ENCODE peak calls at places on chromosome 21, in four cellular contexts. One of them, this sample, is unnamed.

GRCh38 chr21:34889537-34890257 is 159.4 kb downstream of the RUNX1 start:
- DNase-seq in lower lobe of right lung: peak; percentile 89
- DNase-seq in thoracic aorta: no peak
- DNase-seq in left ventricle myocardium inferior: peak; percentile 73
- DNase-seq in this sample: peak; percentile 84

GRCh38 chr21:38831526-38832467 is 26.1 kb downstream of the ETS2 start:
- DNase-seq in thoracic aorta: peak; percentile 70
- DNase-seq in lower lobe of right lung: peak; percentile 66
- DNase-seq in left ventricle myocardium inferior: peak; percentile 48
- DNase-seq in this sample: peak; percentile 18

GRCh38 chr21:39384674-39385298 is 35.9 kb upstream of the HMGN1 start:
- DNase-seq in left ventricle myocardium inferior: no peak
- DNase-seq in thoracic aorta: no peak
- DNase-seq in lower lobe of right lung: no peak
- DNase-seq in this sample: no peak

GRCh38 chr21:45120975-45121374 is 46.6 kb downstream of the ADARB1 start:
- DNase-seq in thoracic aorta: no peak
- DNase-seq in left ventricle myocardium inferior: no peak
- DNase-seq in lower lobe of right lung: no peak
- DNase-seq in this sample: no peak

GRCh38 chr21:32562426-32562825 is 22.9 kb downstream of the TCP10L start:
- DNase-seq in thoracic aorta: peak; percentile 19
- DNase-seq in lower lobe of right lung: no peak
- DNase-seq in left ventricle myocardium inferior: no peak
- DNase-seq in this sample: no peak

GRCh38 chr21:34526618-34527290 is 14.7 kb upstream of the KCNE1 start:
- DNase-seq in left ventricle myocardium inferior: peak; percentile 72
- DNase-seq in lower lobe of right lung: peak; percentile 62
- DNase-seq in thoracic aorta: peak; percentile 50
- DNase-seq in this sample: no peak

GRCh38 chr21:41767606-41768370 is 936 bp upstream of the RIPK4 start:
- DNase-seq in thoracic aorta: no peak
- DNase-seq in left ventricle myocardium inferior: no peak
- DNase-seq in lower lobe of right lung: no peak
- DNase-seq in this sample: no peak

GRCh38 chr21:38679531-38679930 is 126.2 kb upstream of the ETS2 start:
- DNase-seq in left ventricle myocardium inferior: no peak
- DNase-seq in thoracic aorta: no peak
- DNase-seq in lower lobe of right lung: no peak
- DNase-seq in this sample: peak; percentile 4

GRCh38 chr21:31557421-31557955 is 102.0 kb upstream of the SOD1 start:
- DNase-seq in left ventricle myocardium inferior: no peak
- DNase-seq in lower lobe of right lung: no peak
- DNase-seq in thoracic aorta: no peak
- DNase-seq in this sample: peak; percentile 13

GRCh38 chr21:45381036-45381787 is 23.8 kb upstream of the COL18A1 start:
- DNase-seq in lower lobe of right lung: peak; percentile 37
- DNase-seq in thoracic aorta: no peak
- DNase-seq in left ventricle myocardium inferior: peak; percentile 9
- DNase-seq in this sample: no peak

GRCh38 chr21:41955516-41955915 is 1.7 kb upstream of the C2CD2 start:
- DNase-seq in lower lobe of right lung: no peak
- DNase-seq in thoracic aorta: no peak
- DNase-seq in left ventricle myocardium inferior: no peak
- DNase-seq in this sample: no peak

GRCh38 chr21:34884346-34884929 is 164.7 kb downstream of the RUNX1 start:
- DNase-seq in thoracic aorta: no peak
- DNase-seq in left ventricle myocardium inferior: no peak
- DNase-seq in lower lobe of right lung: no peak
- DNase-seq in this sample: no peak

GRCh38 chr21:41520560-41521442 is 12.8 kb upstream of the TMPRSS2 start:
- DNase-seq in lower lobe of right lung: no peak
- DNase-seq in left ventricle myocardium inferior: no peak
- DNase-seq in thoracic aorta: no peak
- DNase-seq in this sample: no peak

GRCh38 chr21:20661745-20662470 is 336.3 kb upstream of the NCAM2 start:
- DNase-seq in thoracic aorta: no peak
- DNase-seq in left ventricle myocardium inferior: no peak
- DNase-seq in lower lobe of right lung: no peak
- DNase-seq in this sample: no peak

GRCh38 chr21:35053356-35054096 is 4.4 kb upstream of the RUNX1 start:
- DNase-seq in left ventricle myocardium inferior: no peak
- DNase-seq in lower lobe of right lung: no peak
- DNase-seq in thoracic aorta: no peak
- DNase-seq in this sample: no peak

GRCh38 chr21:44995257-44995941 is 55.6 kb downstream of the SLX9 start:
- DNase-seq in left ventricle myocardium inferior: no peak
- DNase-seq in lower lobe of right lung: peak; percentile 44
- DNase-seq in thoracic aorta: no peak
- DNase-seq in this sample: no peak

DNA sequence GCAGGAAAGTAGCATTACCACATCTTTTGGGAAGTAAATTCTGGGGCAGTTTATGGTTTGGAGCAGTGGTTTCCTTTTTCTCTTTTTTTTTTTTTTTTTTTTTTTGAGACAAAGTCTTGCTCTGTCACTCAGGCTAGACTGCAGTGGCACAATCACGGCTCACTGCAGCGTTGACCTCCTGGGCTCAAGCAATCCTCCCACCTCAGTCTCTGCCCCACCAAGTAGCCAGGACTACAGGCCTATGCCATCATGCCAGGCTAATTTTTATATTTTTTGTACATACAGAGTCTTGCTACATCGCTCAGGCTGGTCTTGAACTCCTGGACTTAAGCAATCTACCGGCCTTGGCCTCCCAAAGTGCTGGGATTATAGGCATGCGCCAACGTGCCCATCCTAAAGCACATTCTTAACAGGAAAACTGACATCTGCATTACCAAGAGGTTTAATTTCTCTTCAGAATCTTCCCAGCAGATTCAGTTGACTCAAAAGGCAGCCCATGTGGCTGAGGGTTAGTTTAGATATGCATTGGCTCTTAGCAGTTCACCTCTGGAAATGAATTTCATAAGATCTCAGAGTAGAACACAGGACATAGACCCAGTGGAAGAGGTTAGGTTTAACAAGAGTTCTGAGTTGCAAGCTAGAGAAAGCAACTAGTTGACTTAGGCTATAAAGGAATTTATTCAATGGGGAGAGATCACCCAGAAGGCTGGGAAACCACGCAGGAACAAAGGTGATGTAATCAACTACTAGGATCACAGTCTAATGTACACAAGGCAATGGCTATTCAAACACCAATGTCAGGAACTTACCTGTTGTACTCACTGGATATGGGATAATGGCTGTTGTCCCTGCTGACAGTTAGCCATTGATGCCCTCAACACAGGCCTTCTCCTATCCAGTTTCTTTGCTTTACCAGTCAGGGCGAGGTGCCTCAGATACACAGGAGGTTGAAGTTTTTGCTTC is 32.7 kb downstream of the C21orf91 start:
- DNase-seq in left ventricle myocardium inferior: no peak
- DNase-seq in lower lobe of right lung: peak; percentile 49
- DNase-seq in thoracic aorta: no peak
- DNase-seq in this sample: no peak
- TF ChIP-seq CTCF in left ventricle myocardium inferior: no peak
- TF ChIP-seq CTCF in lower lobe of right lung: no peak
- TF ChIP-seq CTCF in thoracic aorta: no peak
- TF ChIP-seq CTCF in this sample: no peak

GRCh38 chr21:36236052-36236730 is 79.6 kb downstream of the DOP1B start:
- DNase-seq in left ventricle myocardium inferior: no peak
- DNase-seq in lower lobe of right lung: no peak
- DNase-seq in thoracic aorta: no peak
- DNase-seq in this sample: no peak

GRCh38 chr21:36237441-36237840 is 80.8 kb downstream of the DOP1B start:
- DNase-seq in thoracic aorta: no peak
- DNase-seq in lower lobe of right lung: no peak
- DNase-seq in left ventricle myocardium inferior: no peak
- DNase-seq in this sample: no peak

GRCh38 chr21:36232641-36233040 is 76.0 kb downstream of the DOP1B start:
- DNase-seq in lower lobe of right lung: no peak
- DNase-seq in left ventricle myocardium inferior: no peak
- DNase-seq in thoracic aorta: no peak
- DNase-seq in this sample: no peak

GRCh38 chr21:36239585-36239984 is 80.4 kb upstream of the MORC3 start:
- DNase-seq in left ventricle myocardium inferior: no peak
- DNase-seq in thoracic aorta: no peak
- DNase-seq in lower lobe of right lung: no peak
- DNase-seq in this sample: no peak

GRCh38 chr21:36235058-36235582 is 78.5 kb downstream of the DOP1B start:
- DNase-seq in thoracic aorta: no peak
- DNase-seq in lower lobe of right lung: no peak
- DNase-seq in left ventricle myocardium inferior: no peak
- DNase-seq in this sample: no peak
- H3K36me3 ChIP-seq in thoracic aorta: peaks cover 18% of the 10 kb centered on the region
- H3K36me3 ChIP-seq in lower lobe of right lung: peaks cover 53% of the 10 kb centered on the region
- H3K36me3 ChIP-seq in left ventricle myocardium inferior: peaks cover 56% of the 10 kb centered on the region
- H3K36me3 ChIP-seq in this sample: no peaks in the 10 kb centered on the region

GRCh38 chr21:43981151-43981870 is 30.8 kb upstream of the TRAPPC10 start:
- DNase-seq in lower lobe of right lung: no peak
- DNase-seq in left ventricle myocardium inferior: no peak
- DNase-seq in thoracic aorta: no peak
- DNase-seq in this sample: no peak

GRCh38 chr21:43978060-43978459 is 34.0 kb upstream of the TRAPPC10 start:
- DNase-seq in lower lobe of right lung: no peak
- DNase-seq in left ventricle myocardium inferior: no peak
- DNase-seq in thoracic aorta: no peak
- DNase-seq in this sample: no peak

GRCh38 chr21:43981871-43982210 is 30.3 kb upstream of the TRAPPC10 start:
- DNase-seq in lower lobe of right lung: no peak
- DNase-seq in left ventricle myocardium inferior: no peak
- DNase-seq in thoracic aorta: no peak
- DNase-seq in this sample: no peak

GRCh38 chr21:43982489-43983078 is 29.5 kb upstream of the TRAPPC10 start:
- DNase-seq in left ventricle myocardium inferior: no peak
- DNase-seq in thoracic aorta: no peak
- DNase-seq in lower lobe of right lung: no peak
- DNase-seq in this sample: no peak

DNA sequence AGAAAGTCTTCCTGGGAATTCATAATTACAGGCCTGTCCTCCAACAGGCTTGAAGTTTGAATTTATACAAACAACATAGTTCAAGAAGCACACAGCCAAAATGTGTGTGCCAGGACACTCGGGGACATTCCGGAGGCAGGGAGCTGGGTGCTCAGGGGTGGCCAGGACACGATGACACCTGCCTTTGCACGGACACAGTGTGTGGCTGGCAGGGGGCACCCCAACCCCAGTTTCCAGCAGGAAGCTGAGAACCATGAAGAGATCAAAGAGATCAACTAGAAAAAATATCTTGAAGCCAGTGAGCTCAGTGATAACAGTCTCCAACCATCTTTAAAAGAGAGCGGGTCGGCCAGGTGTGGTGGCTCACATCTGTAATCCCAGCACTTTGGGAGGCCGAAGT is 32.5 kb upstream of the TRAPPC10 start:
- DNase-seq in thoracic aorta: no peak
- DNase-seq in left ventricle myocardium inferior: no peak
- DNase-seq in lower lobe of right lung: no peak
- DNase-seq in this sample: no peak
- TF ChIP-seq CTCF in thoracic aorta: no peak
- TF ChIP-seq CTCF in left ventricle myocardium inferior: no peak
- TF ChIP-seq CTCF in lower lobe of right lung: no peak
- TF ChIP-seq CTCF in this sample: no peak

GRCh38 chr21:46434322-46434958 is 24.3 kb upstream of the DIP2A start:
- DNase-seq in lower lobe of right lung: no peak
- DNase-seq in thoracic aorta: no peak
- DNase-seq in left ventricle myocardium inferior: no peak
- DNase-seq in this sample: no peak
- H3K36me3 ChIP-seq in lower lobe of right lung: peaks cover 85% of the 10 kb centered on the region
- H3K36me3 ChIP-seq in thoracic aorta: peaks cover 63% of the 10 kb centered on the region
- H3K36me3 ChIP-seq in left ventricle myocardium inferior: peaks cover 98% of the 10 kb centered on the region
- H3K36me3 ChIP-seq in this sample: peaks cover 38% of the 10 kb centered on the region

This sample was measured in GM06990.